ENCODE peak calls at places on chromosomes 4 and X, in eight cellular contexts. C is PC-3, G is GM23338, M is MM.1S, A is Karpas-422, P is SK-N-SH, Q is hepatocyte, S is OCI-LY7. I is an unnamed sample.

GRCh38 chrX:45143455-45143854 is 57.2 kb downstream of the DIPK2B start:
- DNase-seq in C (no peak), G (no peak), M (no peak), A (no peak), P (no peak), Q (no peak), S (no peak), I (no peak)

GRCh38 chr4:40325406-40326019 is 9.6 kb upstream of the CHRNA9 start:
- DNase-seq in C (peak; percentile 72), G (peak; percentile 87), M (peak; percentile 82), A (peak; percentile 92), P (peak; percentile 67), Q (peak; percentile 87), S (peak; percentile 85), I (peak; percentile 86)

GRCh38 chrX:55357236-55357635 is 92.5 kb upstream of the PAGE3 start:
- DNase-seq in C (no peak), G (no peak), M (no peak), A (no peak), P (no peak), Q (no peak), S (no peak), I (no peak)

GRCh38 chrX:87299563-87300160 is 217.9 kb upstream of the KLHL4 start:
- DNase-seq in C (peak; percentile 49), G (peak; percentile 37), M (peak; percentile 47), A (peak; percentile 75), P (no peak), Q (peak; percentile 32), S (peak; percentile 16), I (peak; percentile 12)

GRCh38 chr4:5157721-5158390 is 106.6 kb downstream of the STK32B start:
- DNase-seq in C (no peak), G (no peak), M (no peak), A (no peak), P (no peak), Q (no peak), S (no peak), I (peak; percentile 70)

GRCh38 chr4:187550256-187550950 is 445.2 kb upstream of the ZFP42 start:
- DNase-seq in C (peak; percentile 22), G (no peak), M (no peak), A (no peak), P (no peak), Q (no peak), S (no peak), I (no peak)

GRCh38 chr4:158906073-158906472 is 137.2 kb downstream of the FNIP2 start:
- DNase-seq in C (peak; percentile 39), G (no peak), M (no peak), A (no peak), P (no peak), Q (no peak), S (peak; percentile 58), I (no peak)

GRCh38 chrX:111868726-111869638 is 7.0 kb upstream of the TRPC5OS start:
- DNase-seq in C (peak; percentile 9), G (no peak), M (peak; percentile 60), A (no peak), P (no peak), Q (peak; percentile 17), S (peak; percentile 0), I (peak; percentile 31)

GRCh38 chrX:123809854-123810375 is 49.9 kb upstream of the XIAP start:
- DNase-seq in C (no peak), G (no peak), M (no peak), A (peak; percentile 23), P (no peak), Q (no peak), S (no peak), I (no peak)

GRCh38 chr4:160257324-160257723 is 1154.4 kb downstream of the RAPGEF2 start:
- DNase-seq in C (peak; percentile 37), G (no peak), M (no peak), A (no peak), P (no peak), Q (no peak), S (no peak), I (no peak)

GRCh38 chrX:13120017-13120416 is 75.6 kb upstream of the FAM9C start:
- DNase-seq in C (peak; percentile 19), G (no peak), M (no peak), A (no peak), P (no peak), Q (peak; percentile 85), S (no peak), I (peak; percentile 39)

GRCh38 chr4:108033348-108033747 is 43.7 kb downstream of the HADH start:
- DNase-seq in C (no peak), G (no peak), M (peak; percentile 48), A (no peak), P (no peak), Q (no peak), S (peak; percentile 50), I (no peak)

GRCh38 chrX:134891652-134892051 is 99.1 kb upstream of the SMIM10 start:
- DNase-seq in C (no peak), G (no peak), M (no peak), A (no peak), P (no peak), Q (no peak), S (no peak), I (no peak)

GRCh38 chr4:81447551-81448266 is 24.0 kb downstream of the RASGEF1B start:
- DNase-seq in C (no peak), G (no peak), M (no peak), A (no peak), P (no peak), Q (no peak), S (no peak), I (no peak)

GRCh38 chr4:40316333-40316781 is 18.8 kb upstream of the CHRNA9 start:
- DNase-seq in C (peak; percentile 70), G (no peak), M (peak; percentile 11), A (peak; percentile 74), P (no peak), Q (peak; percentile 78), S (peak; percentile 24), I (peak; percentile 97)

DNA sequence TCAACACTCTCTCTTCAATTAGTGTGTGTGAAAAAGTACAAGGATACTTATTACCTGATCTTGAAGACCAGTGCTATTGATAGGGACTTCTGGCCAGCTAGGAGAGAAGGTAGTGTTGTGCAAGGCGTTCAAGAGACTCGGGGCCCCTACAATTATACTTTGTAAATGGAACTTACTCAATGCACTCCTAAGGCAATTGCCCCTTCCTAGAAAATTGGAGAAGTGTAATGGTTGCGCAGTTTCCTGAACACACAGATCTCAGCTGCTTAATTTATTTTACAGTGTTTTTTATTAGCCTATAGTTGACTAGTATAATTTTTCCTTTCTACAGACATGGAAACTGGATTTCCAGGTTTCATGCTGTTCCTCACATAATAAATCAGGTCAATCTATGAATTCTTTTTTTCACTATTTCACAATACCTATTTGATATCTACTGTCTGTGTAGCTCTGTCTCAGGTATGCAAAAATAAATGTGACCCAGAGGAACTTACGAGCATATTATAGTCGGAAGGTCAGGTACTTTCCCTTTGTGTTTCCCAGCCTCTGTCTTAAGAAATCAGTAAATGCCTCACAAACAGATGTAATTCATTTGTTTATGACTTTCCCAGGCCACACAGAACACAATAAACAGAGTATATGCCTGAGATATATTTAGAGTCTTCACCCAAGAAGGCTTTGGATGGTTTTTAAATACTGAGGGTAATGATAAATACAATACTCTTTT is 89.1 kb upstream of the TET2 start:
- DNase-seq in C (no peak), G (no peak), M (no peak), A (no peak), P (no peak), Q (no peak), S (no peak), I (no peak)
- H3K9me2 ChIP-seq in C (no peaks in the 10 kb centered on the region), G (no peaks in the 10 kb centered on the region), M (no peaks in the 10 kb centered on the region), A (no peaks in the 10 kb centered on the region), P (no peaks in the 10 kb centered on the region), Q (no peaks in the 10 kb centered on the region), S (no peaks in the 10 kb centered on the region), I (no peaks in the 10 kb centered on the region)

DNA sequence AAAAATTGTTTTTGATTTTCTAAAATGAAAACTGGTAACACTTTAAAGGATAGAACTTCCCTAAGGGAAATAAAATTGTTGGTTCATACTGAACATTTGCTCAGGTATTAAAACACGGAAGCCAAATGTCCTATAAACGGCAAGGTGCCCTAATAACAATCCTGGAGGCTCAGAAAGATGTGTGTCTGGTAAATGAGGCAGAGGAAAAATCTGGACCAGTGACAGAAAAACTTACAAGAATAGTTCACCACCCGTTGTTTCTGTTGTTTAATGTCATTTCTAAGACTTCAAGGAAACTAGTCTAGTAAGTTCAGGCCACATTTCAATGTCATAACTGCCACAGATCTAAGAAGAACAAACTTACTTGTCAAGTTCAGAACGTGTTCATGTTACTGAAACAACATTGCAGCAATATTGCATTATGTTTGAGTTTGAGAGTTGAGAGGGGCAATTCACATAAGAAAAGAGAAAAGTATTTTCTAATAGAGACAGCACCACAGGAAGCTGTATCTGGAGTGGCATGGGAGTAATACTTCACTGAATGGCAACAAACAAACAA is 476.6 kb downstream of the GRXCR1 start:
- DNase-seq in C (no peak), G (no peak), M (no peak), A (no peak), P (no peak), Q (no peak), S (no peak), I (no peak)
- H3K27ac ChIP-seq in C (no peak overlapping the region), G (no peak overlapping the region), M (no peak overlapping the region), A (no peak overlapping the region), P (no peak overlapping the region), Q (no peak overlapping the region), S (no peak overlapping the region), I (no peak overlapping the region)

GRCh38 chr4:89684536-89684935 is 152.4 kb downstream of the SNCA start:
- DNase-seq in C (no peak), G (no peak), M (no peak), A (no peak), P (no peak), Q (no peak), S (no peak), I (no peak)

GRCh38 chr4:89685277-89685676 is 151.7 kb downstream of the SNCA start:
- DNase-seq in C (no peak), G (no peak), M (no peak), A (no peak), P (no peak), Q (no peak), S (no peak), I (no peak)

GRCh38 chr4:89681219-89681618 is 155.7 kb downstream of the SNCA start:
- DNase-seq in C (no peak), G (peak; percentile 78), M (peak; percentile 12), A (no peak), P (no peak), Q (peak; percentile 66), S (no peak), I (no peak)

GRCh38 chr4:89682808-89683207 is 154.2 kb downstream of the SNCA start:
- DNase-seq in C (no peak), G (no peak), M (no peak), A (no peak), P (no peak), Q (peak; percentile 10), S (no peak), I (no peak)

DNA sequence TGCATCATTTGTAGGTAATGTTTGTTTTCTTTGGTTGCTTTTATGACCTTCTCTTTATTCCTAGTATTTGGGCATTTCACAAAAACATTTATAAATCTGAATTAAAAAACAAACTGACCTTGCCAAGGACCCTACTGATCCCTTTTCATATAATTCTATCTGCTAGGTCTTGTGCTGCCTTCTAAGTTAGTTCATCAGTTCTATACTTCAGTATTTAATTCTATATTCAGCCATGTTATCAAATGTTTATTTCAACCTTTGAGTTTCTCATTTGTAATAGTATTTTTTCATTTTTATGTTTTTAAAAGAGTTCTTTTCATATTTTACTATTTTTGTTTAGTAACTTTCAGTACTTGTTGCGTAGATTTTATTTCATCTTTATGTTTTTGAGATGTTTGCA is 155.3 kb downstream of the SNCA start:
- DNase-seq in C (no peak), G (no peak), M (no peak), A (no peak), P (no peak), Q (no peak), S (no peak), I (no peak)
- H3K9me2 ChIP-seq in C (no peaks in the 10 kb centered on the region), G (no peaks in the 10 kb centered on the region), M (no peaks in the 10 kb centered on the region), A (no peaks in the 10 kb centered on the region), P (no peaks in the 10 kb centered on the region), Q (no peaks in the 10 kb centered on the region), S (no peaks in the 10 kb centered on the region), I (no peaks in the 10 kb centered on the region)

GRCh38 chr4:15479913-15480185 is 10.2 kb downstream of the CC2D2A start:
- DNase-seq in C (no peak), G (no peak), M (no peak), A (no peak), P (no peak), Q (peak; percentile 31), S (no peak), I (peak; percentile 75)
- H3K27ac ChIP-seq in C (peak overlapping the region; percentile 76), G (peak overlapping the region; percentile 90), M (no peak overlapping the region), A (no peak overlapping the region), P (peak overlapping the region; percentile 93), Q (peak overlapping the region; percentile 86), S (no peak overlapping the region), I (peak overlapping the region; percentile 53)